ENCODE peak calls at places on chromosomes 6 and 20, in five cellular contexts. Y, B, H, J and C are unnamed samples.
A peak's percentile ranks its signal among the peaks of the same experiment; 100 is the strongest.

GRCh38 chr6:148251286-148251685 is 91.4 kb upstream of the SASH1 start:
- DNase-seq in Y (peak; percentile 46), B (no peak), H (no peak), J (no peak), C (no peak)

GRCh38 chr20:9141070-9141469 is 72.2 kb downstream of the PLCB4 start:
- DNase-seq in Y (no peak), B (no peak), H (no peak), J (no peak), C (no peak)

GRCh38 chr6:96499781-96500180 is 21.8 kb upstream of the UFL1 start:
- DNase-seq in Y (no peak), B (no peak), H (peak; percentile 48), J (peak; percentile 56), C (no peak)

GRCh38 chr6:168196385-168196860 is 117.4 kb upstream of the FRMD1 start:
- DNase-seq in Y (peak; percentile 49), B (peak; percentile 23), H (no peak), J (no peak), C (no peak)

GRCh38 chr6:169319561-169319960 is 65.9 kb upstream of the THBS2 start:
- DNase-seq in Y (no peak), B (no peak), H (no peak), J (no peak), C (no peak)

GRCh38 chr6:89353702-89354392 is 1.3 kb upstream of the UBE2J1 start:
- DNase-seq in Y (no peak), B (no peak), H (no peak), J (no peak), C (no peak)

GRCh38 chr6:118876201-118876600 is 17.8 kb upstream of the ASF1A start:
- DNase-seq in Y (peak; percentile 5), B (no peak), H (no peak), J (no peak), C (no peak)

GRCh38 chr20:35837577-35838195 is 65.9 kb downstream of the PHF20 start:
- DNase-seq in Y (no peak), B (no peak), H (no peak), J (no peak), C (no peak)

GRCh38 chr6:149045404-149045803 is 272.1 kb upstream of the TAB2 start:
- DNase-seq in Y (no peak), B (no peak), H (no peak), J (no peak), C (no peak)

GRCh38 chr6:6891074-6891754 is 216.5 kb upstream of the RREB1 start:
- DNase-seq in Y (no peak), B (no peak), H (no peak), J (no peak), C (no peak)

GRCh38 chr6:42226251-42227143 is 8.8 kb upstream of the MRPS10 start:
- DNase-seq in Y (peak; percentile 88), B (no peak), H (no peak), J (no peak), C (no peak)

GRCh38 chr6:151186931-151187330 is 52.8 kb upstream of the AKAP12 start:
- DNase-seq in Y (no peak), B (no peak), H (no peak), J (no peak), C (no peak)

GRCh38 chr6:3656076-3656475 is 95.4 kb downstream of the PXDC1 start:
- DNase-seq in Y (no peak), B (no peak), H (no peak), J (no peak), C (peak; percentile 14)

GRCh38 chr6:37077459-37078296 is 72.2 kb downstream of the FGD2 start:
- DNase-seq in Y (no peak), B (peak; percentile 82), H (no peak), J (no peak), C (no peak)
- H3K27ac ChIP-seq in Y (peak overlapping the region; percentile 36), B (no peak overlapping the region), H (no peak overlapping the region), J (no peak overlapping the region), C (no peak overlapping the region)

DNA sequence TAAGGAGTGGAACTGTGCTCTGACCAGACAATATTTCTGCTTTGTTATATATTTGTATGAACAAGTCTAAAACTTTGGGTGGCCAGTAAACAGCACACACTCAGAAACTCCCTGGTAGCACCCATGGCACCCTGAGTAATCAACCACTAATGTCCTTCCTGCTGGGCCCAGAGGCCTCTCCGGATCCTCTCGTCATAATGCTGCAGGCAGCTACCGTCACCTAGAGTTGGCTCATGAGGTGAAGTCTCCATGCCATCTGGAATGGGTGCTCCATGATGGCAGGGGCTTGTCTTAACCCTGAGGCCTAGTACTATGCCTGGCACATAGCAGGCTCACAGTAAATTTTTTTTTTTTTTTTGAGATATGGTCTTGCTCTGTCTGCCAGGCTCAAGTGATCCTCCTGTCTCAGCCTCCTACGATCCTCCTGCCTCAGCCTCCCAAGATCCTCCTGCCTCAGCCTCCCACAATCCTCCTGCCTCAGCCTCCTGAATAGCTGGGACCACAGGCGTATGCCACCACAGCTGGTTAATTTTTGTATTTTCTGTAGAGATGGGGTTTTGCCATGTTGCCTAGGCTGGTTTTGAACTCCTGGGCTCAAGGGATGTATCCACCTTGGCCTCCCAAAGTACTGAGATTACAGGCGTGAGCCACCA is 3.0 kb upstream of the SDCBP2 start:
- DNase-seq in Y (no peak), B (peak; percentile 21), H (no peak), J (no peak), C (no peak)
- H3K27ac ChIP-seq in Y (no peak overlapping the region), B (no peak overlapping the region), H (no peak overlapping the region), J (no peak overlapping the region), C (peak overlapping the region; percentile 59)

DNA sequence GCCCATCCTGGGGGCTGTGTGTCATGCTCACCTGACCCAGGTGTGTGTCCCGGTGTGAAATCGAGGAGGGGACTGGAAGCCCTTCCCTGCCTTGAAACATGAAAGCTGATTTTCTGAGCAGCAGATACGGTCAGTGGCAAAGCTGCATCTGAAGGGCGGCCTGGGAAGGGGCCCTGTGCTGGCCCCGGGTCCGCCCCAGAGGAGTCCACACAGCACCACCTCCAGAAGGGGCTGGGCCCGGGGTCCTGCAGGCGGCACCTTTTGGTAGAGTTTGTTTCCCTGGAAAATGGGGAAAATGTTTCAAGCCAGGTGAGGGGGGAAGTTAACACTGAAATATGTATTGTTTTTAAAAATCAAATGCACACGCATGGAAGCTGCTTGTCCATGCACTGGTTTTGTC is 20.8 kb downstream of the UCKL1 start:
- DNase-seq in Y (no peak), B (no peak), H (no peak), J (no peak), C (no peak)
- H3K27ac ChIP-seq in Y (no peak overlapping the region), B (no peak overlapping the region), H (no peak overlapping the region), J (no peak overlapping the region), C (no peak overlapping the region)

GRCh38 chr6:134585529-134585873 is 267.6 kb upstream of the SGK1 start:
- DNase-seq in Y (no peak), B (no peak), H (no peak), J (no peak), C (no peak)
- H3K27ac ChIP-seq in Y (peak overlapping the region; percentile 94), B (no peak overlapping the region), H (no peak overlapping the region), J (no peak overlapping the region), C (peak overlapping the region; percentile 49)

GRCh38 chr20:48772183-48772976 is 55.4 kb downstream of the PREX1 start:
- DNase-seq in Y (no peak), B (peak; percentile 78), H (no peak), J (no peak), C (no peak)
- H3K27ac ChIP-seq in Y (no peak overlapping the region), B (no peak overlapping the region), H (peak overlapping the region; percentile 2), J (no peak overlapping the region), C (peak overlapping the region; percentile 1)

GRCh38 chr6:35081426-35081851 is 59.7 kb downstream of the TCP11 start:
- DNase-seq in Y (no peak), B (peak; percentile 64), H (no peak), J (no peak), C (no peak)
- H3K27ac ChIP-seq in Y (no peak overlapping the region), B (peak overlapping the region; percentile 33), H (no peak overlapping the region), J (no peak overlapping the region), C (peak overlapping the region; percentile 62)

DNA sequence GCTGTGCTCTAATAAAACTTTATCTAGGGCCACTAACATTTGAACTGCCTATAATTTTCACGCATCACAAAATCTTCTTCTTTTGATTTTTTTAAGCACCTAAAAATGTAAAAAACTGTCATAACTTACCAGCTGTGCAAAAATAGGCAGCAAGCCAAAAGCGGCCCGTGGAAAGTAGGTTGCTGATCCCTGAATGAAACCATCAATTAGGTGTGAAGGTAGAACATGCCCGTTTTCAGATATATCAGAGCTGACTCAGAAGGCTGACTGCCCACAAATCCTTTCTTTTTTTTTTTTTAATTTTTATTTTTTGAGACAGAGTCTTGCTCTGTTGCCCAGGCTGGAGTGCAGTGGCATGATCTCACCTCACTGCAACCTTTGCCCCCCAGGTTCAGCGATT is 4.9 kb upstream of the IPCEF1 start:
- DNase-seq in Y (no peak), B (no peak), H (no peak), J (no peak), C (no peak)
- H3K27ac ChIP-seq in Y (no peak overlapping the region), B (no peak overlapping the region), H (no peak overlapping the region), J (no peak overlapping the region), C (no peak overlapping the region)

DNA sequence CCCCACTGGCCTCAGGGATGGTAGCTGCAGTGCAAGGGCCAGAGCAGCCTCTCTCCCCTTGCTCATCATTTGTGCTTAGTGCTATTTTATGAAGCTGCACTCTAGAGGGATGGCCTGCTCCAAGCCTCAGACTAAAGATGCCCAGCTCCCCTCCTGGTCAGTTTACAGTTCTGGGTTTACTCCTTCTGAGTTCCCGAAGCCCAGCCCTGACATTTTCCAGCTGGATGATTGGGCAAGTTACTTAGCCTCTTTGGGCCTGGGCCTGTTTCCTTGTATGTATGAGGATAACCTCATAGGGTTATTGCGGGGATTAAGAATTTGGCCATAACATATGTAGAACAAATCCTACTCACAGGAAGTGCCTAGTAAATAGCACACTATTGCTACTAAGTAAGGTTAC is 31.8 kb upstream of the EMILIN3 start:
- DNase-seq in Y (no peak), B (no peak), H (no peak), J (no peak), C (no peak)
- H3K27ac ChIP-seq in Y (no peak overlapping the region), B (no peak overlapping the region), H (no peak overlapping the region), J (no peak overlapping the region), C (no peak overlapping the region)

DNA sequence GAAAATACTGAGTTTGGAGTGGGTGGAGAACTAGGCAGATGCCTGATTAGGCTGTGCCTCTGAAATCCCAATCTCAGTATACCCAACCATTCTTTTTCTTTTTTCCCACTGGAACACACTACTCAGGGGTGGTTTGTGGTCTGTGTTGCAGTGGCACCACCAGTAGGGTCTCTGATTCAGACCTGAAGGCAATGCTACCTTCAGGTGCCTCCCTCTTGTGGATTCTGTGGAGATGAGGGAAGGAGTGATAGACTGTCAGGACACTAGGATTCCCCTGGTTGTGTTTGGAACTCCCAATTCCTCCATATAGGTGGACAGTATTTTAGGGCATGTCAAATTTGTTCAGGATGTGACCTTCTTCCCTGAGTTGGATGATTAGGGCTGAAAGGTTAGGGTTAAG is 47.4 kb upstream of the SYNCRIP start:
- DNase-seq in Y (no peak), B (no peak), H (no peak), J (no peak), C (no peak)
- H3K27ac ChIP-seq in Y (no peak overlapping the region), B (no peak overlapping the region), H (no peak overlapping the region), J (no peak overlapping the region), C (no peak overlapping the region)

GRCh38 chr20:46118481-46119020 is 437 bp downstream of the CD40 start:
- DNase-seq in Y (no peak), B (peak; percentile 72), H (no peak), J (no peak), C (no peak)
- H3K27ac ChIP-seq in Y (peak overlapping the region; percentile 73), B (peak overlapping the region; percentile 80), H (no peak overlapping the region), J (no peak overlapping the region), C (no peak overlapping the region)